ENCODE peak calls at places on chromosomes 16 and 17, in five cellular contexts. P is upper lobe of right lung; L is bronchial epithelial cell; F is body of pancreas; N is activated CD4-positive, CD25-positive, alpha-beta regulatory T cell. A is an unnamed sample.

GRCh38 chr16:75273054-75273925 is 21.9 kb upstream of the BCAR1 start:
- DNase-seq in P (no peak), L (peak; percentile 70), N (no peak), F (no peak), A (no peak)

GRCh38 chr16:29820271-29820701 is at the start of gene MVP:
- DNase-seq in N (no peak), F (peak; percentile 76), L (peak; percentile 59), P (peak; percentile 86), A (no peak)

GRCh38 chr16:85490971-85491771 is 122.0 kb upstream of the GSE1 start:
- DNase-seq in F (peak; percentile 69), L (no peak), P (no peak), N (no peak), A (no peak)

GRCh38 chr17:5815396-5815795 is 231.1 kb upstream of the NLRP1 start:
- DNase-seq in F (no peak), L (no peak), N (no peak), P (no peak), A (no peak)

GRCh38 chr16:86104537-86105048 is 205.6 kb downstream of the IRF8 start:
- DNase-seq in N (no peak), P (no peak), L (no peak), F (no peak), A (no peak)

GRCh38 chr16:69840975-69841374 is 78.8 kb downstream of the WWP2 start:
- DNase-seq in L (no peak), P (no peak), N (no peak), F (no peak), A (no peak)

GRCh38 chr16:361341-361871 is 8.9 kb upstream of the AXIN1 start:
- DNase-seq in L (no peak), N (no peak), F (no peak), P (no peak), A (no peak)

GRCh38 chr17:45256114-45256966 is 5.6 kb downstream of the SPATA32 start:
- DNase-seq in N (no peak), F (no peak), L (no peak), P (no peak), A (no peak)

GRCh38 chr16:84288902-84289301 is 5.8 kb upstream of the WFDC1 start:
- DNase-seq in F (no peak), P (no peak), N (no peak), L (no peak), A (no peak)

GRCh38 chr17:66200685-66201092 is 8.8 kb upstream of the CEP112 start:
- DNase-seq in L (peak; percentile 70), P (no peak), N (no peak), F (peak; percentile 61), A (no peak)

GRCh38 chr16:4505356-4506153 is 29.4 kb downstream of the HMOX2 start:
- DNase-seq in L (no peak), F (no peak), P (no peak), N (no peak), A (no peak)

GRCh38 chr17:4648741-4649140 is 7.3 kb upstream of the ALOX15 start:
- DNase-seq in N (no peak), F (no peak), L (no peak), P (peak; percentile 2), A (no peak)

GRCh38 chr17:32519769-32520701 is 33.2 kb downstream of the CDK5R1 start:
- DNase-seq in F (no peak), P (no peak), L (peak; percentile 31), N (no peak), A (no peak)

GRCh38 chr16:9836118-9836736 is 346.0 kb downstream of the GRIN2A start:
- DNase-seq in L (peak; percentile 17), P (no peak), F (peak; percentile 22), N (no peak), A (no peak)

GRCh38 chr16:89115216-89115949 is 21.7 kb downstream of the ACSF3 start:
- DNase-seq in P (peak; percentile 91), F (no peak), L (peak; percentile 39), N (no peak), A (peak; percentile 62)

GRCh38 chr17:33976816-33977215 is 278.3 kb upstream of the CCL2 start:
- DNase-seq in F (no peak), P (no peak), L (no peak), N (no peak), A (no peak)

GRCh38 chr17:44002141-44002848 is 2.1 kb upstream of the NAGS start:
- DNase-seq in P (no peak), F (no peak), N (no peak), L (peak; percentile 90), A (no peak)

GRCh38 chr17:17258998-17259397 is 22.0 kb upstream of the FLCN start:
- DNase-seq in L (no peak), P (no peak), F (no peak), N (no peak), A (no peak)

GRCh38 chr17:42363767-42364585 is 24.3 kb downstream of the STAT3 start:
- DNase-seq in P (no peak), L (no peak), N (no peak), F (no peak), A (no peak)

GRCh38 chr16:11417487-11417886 is 72.2 kb downstream of the RMI2 start:
- DNase-seq in L (no peak), N (no peak), P (no peak), F (no peak), A (no peak)

GRCh38 chr16:29680180-29680598 is 1.2 kb downstream of the QPRT start:
- DNase-seq in L (no peak), N (no peak), P (no peak), F (no peak), A (no peak)

GRCh38 chr17:46764709-46765401 is 53.6 kb downstream of the WNT3 start:
- DNase-seq in P (peak; percentile 87), L (peak; percentile 72), N (no peak), F (peak; percentile 59), A (no peak)

GRCh38 chr17:48593126-48593829 is at the start of gene HOXB5:
- DNase-seq in P (no peak), N (no peak), F (no peak), L (no peak), A (no peak)

GRCh38 chr17:37662358-37662757 is 19.1 kb upstream of the DDX52 start:
- DNase-seq in N (no peak), P (no peak), F (no peak), L (no peak), A (no peak)

GRCh38 chr17:62093188-62094155 is 28.4 kb upstream of the MED13 start:
- DNase-seq in N (no peak), F (no peak), L (peak; percentile 99), P (no peak), A (peak; percentile 64)

GRCh38 chr16:14501331-14502255 is 128.5 kb downstream of the PARN start:
- DNase-seq in L (peak; percentile 93), N (no peak), P (peak; percentile 90), F (peak; percentile 88), A (peak; percentile 81)